ENCODE peak calls at places on chromosome X, in five cellular contexts. W is upper lobe of right lung, G is endothelial cell of umbilical vein, I is neuronal stem cell, M is right lobe of liver. A is an unnamed sample. For H3K4me1 and H3K27me3, the result is how much of the 10 kb centered on the place peaks cover.

GRCh38 chrX:119427024-119427794 is 28.1 kb downstream of the SLC25A43 start:
- DNase-seq in I (no peak), W (no peak), M (peak), G (no peak), A (no peak)

GRCh38 chrX:119399772-119400101 is 601 bp downstream of the SLC25A43 start:
- DNase-seq in W (no peak), I (no peak), G (peak), M (no peak), A (peak)

GRCh38 chrX:17496407-17496806 is 121.4 kb downstream of the NHS start:
- DNase-seq in M (no peak), G (no peak), W (no peak), I (no peak), A (no peak)

GRCh38 chrX:112834016-112834855 is 6.4 kb downstream of the AMOT start:
- DNase-seq in M (no peak), I (no peak), W (no peak), G (no peak), A (peak)

GRCh38 chrX:153766098-153766817 is 2.2 kb downstream of the PLXNB3 start:
- DNase-seq in G (peak), I (no peak), M (peak), W (peak), A (peak)

GRCh38 chrX:17405225-17405969 is 30.4 kb downstream of the NHS start:
- DNase-seq in M (no peak), W (no peak), G (no peak), I (no peak), A (no peak)

GRCh38 chrX:149456476-149457245 is 48.4 kb downstream of the IDS start:
- DNase-seq in M (no peak), W (no peak), G (no peak), I (no peak), A (no peak)

GRCh38 chrX:151488677-151489076 is 74.8 kb upstream of the PASD1 start:
- DNase-seq in W (no peak), G (no peak), I (no peak), M (no peak), A (no peak)

DNA sequence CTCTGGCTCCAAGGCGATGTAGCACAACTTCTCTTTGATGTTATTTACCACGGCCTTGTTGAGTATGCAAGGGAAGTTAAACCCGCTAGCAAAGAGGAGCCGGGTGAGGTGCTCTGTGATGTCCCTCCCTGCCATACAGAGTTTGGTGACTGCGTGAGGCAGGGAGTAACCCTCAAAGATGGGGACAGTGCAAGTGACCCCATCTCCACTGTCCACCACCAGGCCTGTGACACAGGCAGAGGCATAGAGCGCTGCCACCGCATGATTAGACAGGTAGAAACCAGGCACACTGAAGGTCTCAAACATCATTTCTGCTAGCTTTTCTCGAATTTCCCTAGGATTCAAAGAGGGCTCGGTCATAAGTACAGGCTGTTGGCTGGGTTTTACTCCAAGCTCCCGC is 677 bp downstream of the ACTRT1 start:
- DNase-seq in M (no peak), G (no peak), W (no peak), I (no peak), A (no peak)
- H3K4me1 ChIP-seq in M (under half), G (under half), W (under half), I (under half), A (under half)

DNA sequence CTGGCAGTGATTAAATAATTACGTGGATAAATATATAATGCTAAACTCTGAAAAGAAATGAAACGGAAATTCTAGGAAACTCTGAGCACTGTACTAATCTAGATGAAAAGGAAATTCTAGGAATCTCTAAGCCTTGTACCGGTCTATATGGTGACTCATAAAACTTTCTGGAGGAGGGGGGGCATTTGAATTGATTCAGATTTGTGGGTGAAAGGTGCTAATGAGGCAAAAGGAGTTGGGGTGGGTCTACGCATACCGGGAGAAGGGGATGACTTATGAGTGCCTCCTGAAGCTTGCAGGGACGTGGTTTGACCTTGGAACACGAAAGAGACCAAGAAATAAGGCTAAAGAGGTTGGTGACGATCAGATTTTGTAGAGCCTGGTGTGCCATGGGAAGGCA is 151.7 kb upstream of the CASK start:
- DNase-seq in M (no peak), G (no peak), I (no peak), W (no peak), A (no peak)
- H3K27me3 ChIP-seq in M (under half), G (under half), I (under half), W (under half), A (under half)

DNA sequence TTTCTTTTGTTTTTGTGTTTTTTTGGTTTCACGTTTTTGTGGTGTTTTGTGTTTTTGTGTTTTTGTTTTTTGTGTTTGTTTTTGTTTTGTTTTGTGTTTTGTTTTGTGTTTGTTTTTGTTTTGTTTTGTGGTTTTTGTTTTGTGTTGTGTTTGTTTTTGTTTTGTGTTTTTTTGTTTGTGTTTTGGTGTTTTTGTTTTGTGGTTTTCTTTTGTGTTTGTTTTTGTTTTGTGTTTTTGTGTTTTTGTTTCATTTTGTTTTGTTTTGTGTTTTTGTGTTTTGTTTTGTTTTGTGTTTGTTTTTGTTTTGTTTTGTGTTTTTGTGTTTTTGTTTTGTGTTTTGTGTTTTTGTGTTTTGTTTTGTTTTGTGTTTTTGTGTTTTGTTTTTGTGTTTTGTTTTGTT is 20.9 kb downstream of the CSF2RA start:
- DNase-seq in W (no peak), M (no peak), G (no peak), I (no peak), A (no peak)
- H3K4me1 ChIP-seq in W (under half), M (under half), G (under half), I (under half), A (under half)

DNA sequence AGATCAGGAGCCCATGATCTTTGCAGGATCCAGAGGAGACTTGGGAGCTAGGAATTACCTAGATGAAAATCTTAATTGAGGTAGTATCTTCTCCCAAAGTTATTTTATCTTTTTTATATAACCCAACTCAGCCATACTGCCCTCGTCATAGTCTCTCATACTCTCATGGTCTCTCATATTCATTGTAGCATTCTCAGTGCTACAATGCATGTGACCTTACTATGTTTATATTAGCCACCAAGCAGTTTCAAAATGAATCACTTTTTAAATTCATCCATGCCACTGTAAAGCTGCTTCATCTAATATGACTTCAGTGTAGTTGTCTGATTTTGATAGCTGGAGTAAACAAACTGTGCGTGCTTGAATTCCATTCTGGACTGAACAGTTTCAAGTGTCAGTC is 16.9 kb downstream of the PAGE4 start:
- DNase-seq in W (no peak), G (no peak), I (no peak), M (no peak), A (no peak)
- H3K27me3 ChIP-seq in W (under half), G (under half), I (under half), M (under half), A (under half)

DNA sequence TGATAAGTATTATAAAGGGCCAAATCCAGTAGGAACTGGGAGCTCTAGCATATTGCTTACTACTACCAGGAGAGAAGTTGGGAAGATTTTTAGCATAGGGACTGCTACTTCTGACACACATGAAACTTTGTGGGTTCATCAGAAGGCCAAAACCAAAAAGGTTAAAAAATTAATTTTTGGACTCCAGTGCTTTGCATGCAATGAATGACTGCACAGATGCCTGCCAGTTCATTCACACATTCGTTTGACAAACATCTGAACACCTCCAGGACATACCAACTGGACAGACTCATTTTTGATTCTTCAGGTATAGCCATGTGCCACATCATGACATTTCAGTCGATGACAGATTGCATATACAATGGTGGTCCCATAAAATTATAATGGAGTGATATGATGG is 79.8 kb downstream of the MID1IP1 start:
- DNase-seq in W (no peak), I (no peak), M (no peak), G (no peak), A (no peak)
- H3K4me1 ChIP-seq in W (under half), I (under half), M (under half), G (under half), A (under half)

DNA sequence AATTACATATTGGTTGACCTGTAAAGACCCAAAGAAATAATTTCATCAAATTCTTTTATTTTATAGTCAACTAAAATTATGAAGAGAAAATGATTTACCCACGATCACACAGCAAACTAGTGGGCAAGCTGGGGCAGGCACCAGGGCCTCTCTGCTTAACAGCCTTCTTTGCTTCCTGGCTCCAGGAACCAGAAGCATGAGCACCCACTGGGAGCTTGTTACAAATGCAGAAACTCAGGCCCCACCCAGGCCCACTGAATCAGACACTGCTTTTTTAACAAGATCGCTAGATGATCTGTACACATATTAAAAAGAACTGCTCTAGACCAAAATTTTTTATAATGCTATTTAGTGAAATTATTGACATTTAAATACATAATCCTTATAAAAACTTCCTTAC is 95.0 kb downstream of the GEMIN8 start:
- DNase-seq in I (no peak), W (no peak), G (no peak), M (no peak), A (no peak)
- H3K27me3 ChIP-seq in I (under half), W (under half), G (under half), M (under half), A (under half)